ENCODE peak calls at places on chromosomes 3 and 15, in seven cellular contexts. Q is endothelial cell of umbilical vein, A is fibroblast of pulmonary artery, K is iPS-NIHi11, J is B cell, D is neural progenitor cell, X is AG10803. M is an unnamed sample.

GRCh38 chr15:45179221-45179985 is 8.4 kb downstream of the SHF start:
- DNase-seq in A (no peak), K (peak; percentile 81), J (peak; percentile 59), D (peak; percentile 57), Q (no peak), X (peak; percentile 17), M (no peak)

GRCh38 chr3:52068730-52069129 is 12.4 kb upstream of the DUSP7 start:
- DNase-seq in K (no peak), D (no peak), A (no peak), X (no peak), Q (no peak), J (no peak), M (no peak)

GRCh38 chr15:52082197-52083036 is 30.2 kb downstream of the BCL2L10 start:
- DNase-seq in Q (no peak), X (peak; percentile 72), J (no peak), A (no peak), D (peak; percentile 26), K (no peak), M (no peak)

GRCh38 chr15:64845183-64845611 is 3.5 kb downstream of the PLEKHO2 start:
- DNase-seq in K (no peak), A (peak; percentile 53), J (no peak), D (peak; percentile 7), Q (peak; percentile 53), X (no peak), M (no peak)

GRCh38 chr3:167116120-167116922 is 263.8 kb downstream of the ZBBX start:
- DNase-seq in D (no peak), X (no peak), Q (no peak), A (no peak), J (no peak), K (no peak), M (no peak)

GRCh38 chr3:140093742-140094141 is 158.8 kb downstream of the CLSTN2 start:
- DNase-seq in A (peak; percentile 43), Q (no peak), D (no peak), J (no peak), K (no peak), X (peak; percentile 53), M (no peak)

GRCh38 chr3:114624047-114624445 is 330.2 kb downstream of the TIGIT start:
- DNase-seq in A (peak; percentile 67), D (no peak), J (no peak), X (peak; percentile 69), Q (peak; percentile 82), K (no peak), M (no peak)

GRCh38 chr3:20069178-20069532 is 28.9 kb downstream of the KAT2B start:
- DNase-seq in Q (no peak), A (no peak), J (no peak), D (no peak), K (peak; percentile 26), X (no peak), M (no peak)

GRCh38 chr3:13824521-13825316 is 55.2 kb downstream of the WNT7A start:
- DNase-seq in K (no peak), D (no peak), Q (no peak), A (no peak), X (no peak), J (no peak), M (no peak)

GRCh38 chr3:141415959-141416358 is 47.7 kb downstream of the ZBTB38 start:
- DNase-seq in K (no peak), A (no peak), D (no peak), Q (peak; percentile 80), J (no peak), X (peak; percentile 53), M (no peak)

GRCh38 chr3:169914321-169914720 is 2.9 kb downstream of the SAMD7 start:
- DNase-seq in X (peak; percentile 42), Q (peak; percentile 28), A (peak; percentile 52), D (no peak), J (no peak), K (no peak), M (no peak)

GRCh38 chr3:116112686-116113085 is 332.6 kb downstream of the LSAMP start:
- DNase-seq in J (no peak), D (no peak), A (peak; percentile 13), X (peak; percentile 65), K (no peak), Q (no peak), M (no peak)

GRCh38 chr15:101045835-101046691 is 126.9 kb downstream of the LRRK1 start:
- DNase-seq in Q (no peak), X (no peak), J (no peak), K (no peak), A (no peak), D (no peak), M (no peak)

GRCh38 chr3:14295037-14295436 is 107.4 kb upstream of the SLC6A6 start:
- DNase-seq in Q (no peak), A (no peak), K (no peak), D (no peak), J (no peak), X (no peak), M (no peak)

GRCh38 chr3:185796431-185797107 is 28.3 kb downstream of the IGF2BP2 start:
- DNase-seq in D (no peak), K (no peak), J (no peak), X (peak; percentile 55), A (peak; percentile 73), Q (peak; percentile 82), M (no peak)

GRCh38 chr15:69805248-69805953 is 292.3 kb downstream of the TLE3 start:
- DNase-seq in A (no peak), X (no peak), K (no peak), J (no peak), D (no peak), Q (no peak), M (no peak)

GRCh38 chr3:111701292-111701906 is 106.3 kb upstream of the ZBED2 start:
- DNase-seq in A (no peak), Q (no peak), X (no peak), K (no peak), J (no peak), D (no peak), M (no peak)

GRCh38 chr15:59885832-59886231 is 118.3 kb upstream of the FOXB1 start:
- DNase-seq in D (no peak), X (peak; percentile 31), A (peak; percentile 11), J (no peak), Q (no peak), K (no peak), M (no peak)

GRCh38 chr3:141288331-141288990 is 56.8 kb downstream of the PXYLP1 start:
- DNase-seq in X (peak; percentile 63), Q (no peak), J (no peak), A (no peak), K (no peak), D (no peak), M (no peak)

GRCh38 chr3:123870033-123870432 is 14.1 kb downstream of the MYLK start:
- DNase-seq in D (no peak), Q (no peak), X (peak; percentile 35), A (no peak), K (no peak), J (no peak), M (no peak)